ENCODE peak calls at places on chromosomes 16 and 17, in six cellular contexts. V is ovary, D is prostate gland, P is esophagus muscularis mucosa, Y is GM12878, S is IMR-90. M is an unnamed sample. For H3K27me3, the result is how much of the 10 kb centered on the place peaks cover.

GRCh38 chr16:48340054-48340453 is 45.2 kb downstream of the SIAH1 start:
- DNase-seq in V (no peak), D (no peak), P (no peak), Y (no peak), S (no peak), M (no peak)

GRCh38 chr16:12845282-12845681 is 41.6 kb upstream of the CPPED1 start:
- DNase-seq in V (no peak), D (no peak), P (no peak), Y (no peak), S (no peak), M (no peak)

GRCh38 chr17:63830904-63831491 is 3.5 kb upstream of the FTSJ3 start:
- DNase-seq in V (no peak), D (no peak), P (no peak), Y (no peak), S (no peak), M (peak)

GRCh38 chr17:78495634-78496033 is 81.6 kb downstream of the DNAH17 start:
- DNase-seq in V (no peak), D (no peak), P (no peak), Y (no peak), S (no peak), M (no peak)

GRCh38 chr17:79901131-79901530 is 61.9 kb upstream of the CBX4 start:
- DNase-seq in V (no peak), D (no peak), P (no peak), Y (no peak), S (no peak), M (no peak)

GRCh38 chr17:32610027-32610650 is 123.3 kb downstream of the CDK5R1 start:
- DNase-seq in V (no peak), D (no peak), P (no peak), Y (no peak), S (no peak), M (no peak)

GRCh38 chr17:81386141-81386645 is 9.1 kb upstream of the BAHCC1 start:
- DNase-seq in V (no peak), D (no peak), P (no peak), Y (no peak), S (no peak), M (no peak)

GRCh38 chr17:57939797-57940196 is 15.4 kb downstream of the CUEDC1 start:
- DNase-seq in V (no peak), D (no peak), P (no peak), Y (peak), S (no peak), M (peak)

GRCh38 chr17:29617481-29618271 is 5.0 kb downstream of the CORO6 start:
- DNase-seq in V (peak), D (peak), P (no peak), Y (peak), S (peak), M (peak)

GRCh38 chr17:32497431-32498205 is 10.8 kb downstream of the CDK5R1 start:
- DNase-seq in V (no peak), D (no peak), P (no peak), Y (no peak), S (no peak), M (no peak)

GRCh38 chr17:81340606-81341346 is 45.7 kb upstream of the SLC38A10 start:
- DNase-seq in V (peak), D (no peak), P (no peak), Y (no peak), S (no peak), M (peak)

GRCh38 chr17:40122466-40122943 is 734 bp downstream of the MSL1 start:
- DNase-seq in V (peak), D (no peak), P (no peak), Y (no peak), S (peak), M (peak)

GRCh38 chr17:82923366-82924113 is 83.7 kb upstream of the ZNF750 start:
- DNase-seq in V (no peak), D (no peak), P (no peak), Y (no peak), S (no peak), M (no peak)

GRCh38 chr17:65487161-65487560 is 74.3 kb downstream of the AXIN2 start:
- DNase-seq in V (no peak), D (no peak), P (no peak), Y (no peak), S (no peak), M (no peak)

GRCh38 chr16:57619606-57620315 is 8.7 kb upstream of the ADGRG1 start:
- DNase-seq in V (peak), D (peak), P (no peak), Y (no peak), S (no peak), M (peak)

GRCh38 chr17:39695089-39695474 is 4.8 kb upstream of the ERBB2 start:
- DNase-seq in V (no peak), D (no peak), P (no peak), Y (no peak), S (no peak), M (no peak)

GRCh38 chr17:50686494-50687199 is 21.1 kb downstream of the ANKRD40 start:
- DNase-seq in V (peak), D (peak), P (peak), Y (no peak), S (peak), M (peak)

GRCh38 chr17:49830605-49831004 is 17.3 kb downstream of the TAC4 start:
- DNase-seq in V (no peak), D (no peak), P (no peak), Y (no peak), S (no peak), M (no peak)

GRCh38 chr17:63929860-63930766 is 2.0 kb downstream of the CD79B start:
- DNase-seq in V (no peak), D (peak), P (no peak), Y (no peak), S (no peak), M (no peak)

GRCh38 chr17:40485851-40486512 is 15.4 kb downstream of the TNS4 start:
- DNase-seq in V (peak), D (peak), P (no peak), Y (no peak), S (peak), M (peak)

GRCh38 chr17:14622622-14623101 is 321.8 kb downstream of the HS3ST3B1 start:
- DNase-seq in V (no peak), D (peak), P (no peak), Y (no peak), S (no peak), M (no peak)

GRCh38 chr16:48542020-48542473 is 67.9 kb downstream of the N4BP1 start:
- DNase-seq in V (peak), D (peak), P (no peak), Y (no peak), S (peak), M (peak)

GRCh38 chr16:53611151-53611802 is 92.4 kb downstream of the RPGRIP1L start:
- DNase-seq in V (no peak), D (no peak), P (no peak), Y (no peak), S (no peak), M (no peak)

GRCh38 chr16:67987460-67988160 is 7.3 kb upstream of the DPEP3 start:
- DNase-seq in V (no peak), D (no peak), P (no peak), Y (no peak), S (no peak), M (peak)
- TF ChIP-seq POLR2A in V (no peak), D (no peak), P (peak), Y (no peak), S (no peak), M (no peak)

DNA sequence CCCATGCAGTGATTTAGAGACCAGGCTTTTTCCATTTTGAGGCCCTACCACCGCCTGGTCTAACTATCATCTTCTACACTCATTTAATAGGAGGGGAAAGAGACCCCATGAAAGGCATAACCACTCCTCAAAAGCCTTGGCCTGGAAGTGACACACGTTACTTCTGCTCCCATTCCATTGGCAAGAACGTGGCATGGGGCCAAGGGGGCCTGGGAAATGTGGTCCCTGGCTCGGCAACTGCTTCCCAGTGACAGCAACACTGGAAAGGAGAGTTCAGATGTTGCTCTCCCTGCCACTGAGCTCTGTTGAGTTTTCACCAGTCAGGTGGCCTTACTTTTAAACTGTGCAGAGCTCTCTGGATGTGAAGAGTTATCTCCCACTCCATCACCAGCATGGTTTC is 45.2 kb upstream of the MAP3K14 start:
- DNase-seq in V (peak), D (no peak), P (no peak), Y (no peak), S (no peak), M (peak)
- H3K27me3 ChIP-seq in V (under half), D (under half), P (under half), Y (under half), S (under half), M (under half)

GRCh38 chr17:59844884-59845594 is 47.7 kb downstream of the TUBD1 start:
- DNase-seq in V (no peak), D (no peak), P (no peak), Y (no peak), S (peak), M (no peak)

GRCh38 chr17:59840908-59841666 is 51.7 kb downstream of the TUBD1 start:
- DNase-seq in V (no peak), D (no peak), P (no peak), Y (no peak), S (peak), M (no peak)

GRCh38 chr17:59845595-59846390 is 47.0 kb downstream of the TUBD1 start:
- DNase-seq in V (no peak), D (peak), P (no peak), Y (no peak), S (peak), M (peak)

GRCh38 chr17:59840329-59840907 is 52.3 kb downstream of the TUBD1 start:
- DNase-seq in V (no peak), D (no peak), P (no peak), Y (no peak), S (no peak), M (no peak)

GRCh38 chr17:59842901-59843652 is 49.7 kb downstream of the TUBD1 start:
- DNase-seq in V (no peak), D (peak), P (no peak), Y (peak), S (peak), M (no peak)
- TF ChIP-seq POLR2A in V (no peak), D (no peak), P (no peak), Y (peak), S (peak), M (peak)

GRCh38 chr16:86010680-86011141 is 111.7 kb downstream of the IRF8 start:
- DNase-seq in V (peak), D (no peak), P (no peak), Y (no peak), S (no peak), M (no peak)

GRCh38 chr16:86012221-86012620 is 113.3 kb downstream of the IRF8 start:
- DNase-seq in V (no peak), D (no peak), P (no peak), Y (no peak), S (no peak), M (no peak)

GRCh38 chr16:86002178-86002577 is 103.2 kb downstream of the IRF8 start:
- DNase-seq in V (no peak), D (no peak), P (no peak), Y (peak), S (no peak), M (peak)

GRCh38 chr16:86011532-86011931 is 112.6 kb downstream of the IRF8 start:
- DNase-seq in V (no peak), D (no peak), P (no peak), Y (peak), S (no peak), M (no peak)

DNA sequence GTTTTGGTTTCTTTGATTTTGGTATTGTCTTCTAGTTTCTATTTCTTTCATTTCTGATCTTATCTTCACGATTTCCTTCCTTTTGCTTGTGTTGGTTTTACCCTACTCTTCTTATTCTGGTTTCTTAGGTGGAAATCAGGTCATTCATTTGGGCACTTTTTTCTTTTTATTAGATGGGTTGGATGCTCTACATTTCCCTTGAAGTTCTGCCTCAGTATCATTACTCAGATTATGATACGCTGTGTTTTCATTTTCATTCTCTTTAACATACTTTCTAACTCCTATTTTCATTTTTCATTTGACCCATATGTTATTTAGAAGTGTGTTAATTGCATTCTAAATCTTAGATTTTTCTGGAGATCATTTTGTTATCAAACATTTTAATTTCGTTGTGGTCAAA is 108.6 kb downstream of the IRF8 start:
- DNase-seq in V (no peak), D (no peak), P (no peak), Y (no peak), S (no peak), M (no peak)
- H3K27me3 ChIP-seq in V (under half), D (under half), P (under half), Y (under half), S (under half), M (under half)

M was measured in adrenal gland.